ENCODE peak calls at places on chromosomes 3 and 15, in nine cellular contexts. A is anterior cingulate cortex; N is activated CD8-positive, alpha-beta memory T cell treated with anti-CD3 and anti-CD28 coated beads, Interleukin-2, amount 50 U/mL, for 48 hours; O is GM20000; K is occipital lobe; L is neural crest cell; Q is T-cell; E is Karpas-422; P is lung microvascular endothelial cell. Y is an unnamed sample.

GRCh38 chr3:128946411-128946810 is 47.5 kb downstream of the CFAP92 start:
- DNase-seq in O (no peak), A (no peak), N (no peak), K (no peak), L (no peak), Q (no peak), E (no peak), P (no peak), Y (peak)

GRCh38 chr15:64847448-64847847 is 5.7 kb downstream of the PLEKHO2 start:
- DNase-seq in P (no peak), L (no peak), O (no peak), K (no peak), E (no peak), Q (no peak), A (no peak), N (no peak), Y (no peak)

GRCh38 chr15:82936966-82937647 is 15.4 kb downstream of the HOMER2 start:
- DNase-seq in A (no peak), L (no peak), P (no peak), N (no peak), E (no peak), K (no peak), O (no peak), Q (no peak), Y (no peak)

GRCh38 chr15:85804481-85805165 is 9.9 kb upstream of the KLHL25 start:
- DNase-seq in N (no peak), Q (no peak), K (no peak), E (no peak), P (no peak), O (no peak), L (no peak), A (no peak), Y (no peak)

GRCh38 chr3:125123906-125124305 is 68.1 kb upstream of the HEG1 start:
- DNase-seq in O (no peak), L (no peak), N (no peak), A (no peak), K (no peak), Q (no peak), P (peak), E (no peak), Y (no peak)

GRCh38 chr15:77606142-77607034 is 26.3 kb downstream of the LINGO1 start:
- DNase-seq in Q (no peak), P (peak), O (no peak), L (no peak), A (no peak), K (no peak), E (no peak), N (no peak), Y (no peak)

GRCh38 chr3:72343078-72343477 is 505.2 kb downstream of the SHQ1 start:
- DNase-seq in E (no peak), L (no peak), N (no peak), P (peak), O (no peak), Q (no peak), K (no peak), A (no peak), Y (no peak)

GRCh38 chr3:194930439-194931204 is 244.9 kb downstream of the FAM43A start:
- DNase-seq in E (no peak), A (no peak), O (no peak), L (no peak), P (peak), Q (no peak), K (no peak), N (no peak), Y (no peak)

GRCh38 chr3:179513867-179514266 is 48.9 kb upstream of the ACTL6A start:
- DNase-seq in O (no peak), E (no peak), P (no peak), L (no peak), Q (no peak), K (no peak), N (no peak), A (no peak), Y (no peak)

GRCh38 chr3:53079147-53079546 is 33.3 kb upstream of the SFMBT1 start:
- DNase-seq in O (no peak), K (no peak), E (no peak), P (no peak), L (no peak), A (no peak), N (no peak), Q (no peak), Y (no peak)

GRCh38 chr3:154151969-154152368 is 30.8 kb downstream of the ARHGEF26 start:
- DNase-seq in L (no peak), A (no peak), Q (no peak), O (no peak), K (no peak), E (no peak), P (no peak), N (no peak), Y (no peak)

GRCh38 chr3:20458994-20459736 is 273.2 kb upstream of the SGO1 start:
- DNase-seq in O (no peak), L (no peak), P (no peak), E (no peak), A (no peak), Q (no peak), N (no peak), K (no peak), Y (no peak)

GRCh38 chr3:76308541-76308940 is 523.2 kb upstream of the ZNF717 start:
- DNase-seq in N (no peak), O (no peak), P (no peak), E (no peak), A (no peak), K (no peak), Q (no peak), L (no peak), Y (no peak)

GRCh38 chr3:189337672-189338071 is 165.9 kb downstream of the TPRG1 start:
- DNase-seq in Q (no peak), K (no peak), L (no peak), N (no peak), A (no peak), O (no peak), P (no peak), E (no peak), Y (no peak)

GRCh38 chr3:186108106-186108940 is 566 bp downstream of the ETV5 start:
- DNase-seq in E (peak), A (no peak), L (peak), K (no peak), N (peak), O (peak), Q (peak), P (peak), Y (peak)

GRCh38 chr3:114846252-114846651 is 300.8 kb downstream of the ZBTB20 start:
- DNase-seq in O (no peak), K (no peak), L (no peak), N (no peak), Q (no peak), A (no peak), P (no peak), E (no peak), Y (no peak)